ENCODE peak calls at places on chromosome 19, in seven cellular contexts. One of them, this sample, is unnamed.

GRCh38 chr19:3691726-3692125 is 8.5 kb downstream of the PIP5K1C start:
- DNase-seq in thoracic aorta: no peak
- DNase-seq in tibial nerve: no peak
- DNase-seq in left lung: peak; percentile 74
- DNase-seq in left ventricle myocardium inferior: no peak
- DNase-seq in small intestine: no peak
- DNase-seq in K562: no peak
- DNase-seq in this sample: no peak

GRCh38 chr19:8517551-8518442 is 3.8 kb upstream of the ZNF414 start:
- DNase-seq in thoracic aorta: no peak
- DNase-seq in tibial nerve: no peak
- DNase-seq in small intestine: no peak
- DNase-seq in left lung: no peak
- DNase-seq in K562: no peak
- DNase-seq in left ventricle myocardium inferior: no peak
- DNase-seq in this sample: no peak

GRCh38 chr19:32735936-32736335 is 16.4 kb downstream of the TDRD12 start:
- DNase-seq in left lung: no peak
- DNase-seq in left ventricle myocardium inferior: no peak
- DNase-seq in thoracic aorta: no peak
- DNase-seq in K562: no peak
- DNase-seq in tibial nerve: no peak
- DNase-seq in small intestine: no peak
- DNase-seq in this sample: no peak

GRCh38 chr19:50479761-50480251 is 3.2 kb upstream of the GARIN5A start:
- DNase-seq in small intestine: no peak
- DNase-seq in tibial nerve: no peak
- DNase-seq in left lung: peak; percentile 55
- DNase-seq in left ventricle myocardium inferior: no peak
- DNase-seq in K562: no peak
- DNase-seq in thoracic aorta: no peak
- DNase-seq in this sample: no peak

GRCh38 chr19:49343127-49343526 is 7.9 kb downstream of the CD37 start:
- DNase-seq in tibial nerve: no peak
- DNase-seq in left lung: peak; percentile 42
- DNase-seq in thoracic aorta: no peak
- DNase-seq in left ventricle myocardium inferior: no peak
- DNase-seq in K562: no peak
- DNase-seq in small intestine: no peak
- DNase-seq in this sample: no peak

GRCh38 chr19:10262771-10263170 is 8.1 kb upstream of the ICAM1 start:
- DNase-seq in thoracic aorta: no peak
- DNase-seq in left ventricle myocardium inferior: no peak
- DNase-seq in tibial nerve: no peak
- DNase-seq in small intestine: no peak
- DNase-seq in K562: no peak
- DNase-seq in left lung: no peak
- DNase-seq in this sample: no peak

GRCh38 chr19:53868892-53869804 is 1.5 kb downstream of the MYADM start:
- DNase-seq in left lung: peak; percentile 97
- DNase-seq in left ventricle myocardium inferior: peak; percentile 92
- DNase-seq in K562: peak; percentile 92
- DNase-seq in thoracic aorta: peak; percentile 69
- DNase-seq in small intestine: peak; percentile 77
- DNase-seq in tibial nerve: peak; percentile 71
- DNase-seq in this sample: peak; percentile 82

GRCh38 chr19:11437955-11438354 is 2.5 kb downstream of the PRKCSH start:
- DNase-seq in thoracic aorta: no peak
- DNase-seq in K562: no peak
- DNase-seq in tibial nerve: no peak
- DNase-seq in small intestine: no peak
- DNase-seq in left lung: no peak
- DNase-seq in left ventricle myocardium inferior: no peak
- DNase-seq in this sample: no peak

GRCh38 chr19:33515921-33516320 is 5.7 kb downstream of the PEPD start:
- DNase-seq in left ventricle myocardium inferior: no peak
- DNase-seq in tibial nerve: no peak
- DNase-seq in left lung: no peak
- DNase-seq in small intestine: peak; percentile 62
- DNase-seq in K562: no peak
- DNase-seq in thoracic aorta: no peak
- DNase-seq in this sample: no peak

GRCh38 chr19:46654621-46655152 is 6.3 kb downstream of the DACT3 start:
- DNase-seq in thoracic aorta: no peak
- DNase-seq in tibial nerve: no peak
- DNase-seq in K562: peak; percentile 11
- DNase-seq in left lung: peak; percentile 52
- DNase-seq in left ventricle myocardium inferior: no peak
- DNase-seq in small intestine: no peak
- DNase-seq in this sample: no peak

GRCh38 chr19:3073159-3073563 is 10.9 kb upstream of the TLE5 start:
- DNase-seq in K562: peak; percentile 90
- DNase-seq in tibial nerve: no peak
- DNase-seq in thoracic aorta: no peak
- DNase-seq in small intestine: peak; percentile 69
- DNase-seq in left ventricle myocardium inferior: no peak
- DNase-seq in left lung: no peak
- DNase-seq in this sample: peak; percentile 90

GRCh38 chr19:49546825-49547565 is 19.2 kb downstream of the RCN3 start:
- DNase-seq in small intestine: peak; percentile 94
- DNase-seq in left lung: no peak
- DNase-seq in thoracic aorta: peak; percentile 47
- DNase-seq in tibial nerve: peak; percentile 52
- DNase-seq in K562: peak; percentile 76
- DNase-seq in left ventricle myocardium inferior: no peak
- DNase-seq in this sample: peak; percentile 95

GRCh38 chr19:18117364-18117691 is 19.8 kb downstream of the MAST3 start:
- DNase-seq in thoracic aorta: no peak
- DNase-seq in small intestine: no peak
- DNase-seq in left ventricle myocardium inferior: no peak
- DNase-seq in tibial nerve: no peak
- DNase-seq in K562: no peak
- DNase-seq in left lung: no peak
- DNase-seq in this sample: no peak

GRCh38 chr19:33248104-33248503 is 22.5 kb upstream of the SLC7A10 start:
- DNase-seq in K562: no peak
- DNase-seq in small intestine: no peak
- DNase-seq in left ventricle myocardium inferior: no peak
- DNase-seq in thoracic aorta: no peak
- DNase-seq in left lung: peak; percentile 55
- DNase-seq in tibial nerve: no peak
- DNase-seq in this sample: no peak

GRCh38 chr19:43812689-43813088 is 10.4 kb upstream of the LYPD5 start:
- DNase-seq in thoracic aorta: no peak
- DNase-seq in K562: no peak
- DNase-seq in left lung: no peak
- DNase-seq in tibial nerve: no peak
- DNase-seq in small intestine: no peak
- DNase-seq in left ventricle myocardium inferior: no peak
- DNase-seq in this sample: no peak
- H3K36me3 ChIP-seq in thoracic aorta: no peaks in the 10 kb centered on the region
- H3K36me3 ChIP-seq in K562: no peaks in the 10 kb centered on the region
- H3K36me3 ChIP-seq in left lung: no peaks in the 10 kb centered on the region
- H3K36me3 ChIP-seq in tibial nerve: no peaks in the 10 kb centered on the region
- H3K36me3 ChIP-seq in small intestine: no peaks in the 10 kb centered on the region
- H3K36me3 ChIP-seq in left ventricle myocardium inferior: no peaks in the 10 kb centered on the region
- H3K36me3 ChIP-seq in this sample: no peaks in the 10 kb centered on the region

GRCh38 chr19:22491746-22492145 is 69.6 kb upstream of the ZNF98 start:
- DNase-seq in K562: no peak
- DNase-seq in tibial nerve: no peak
- DNase-seq in left lung: no peak
- DNase-seq in thoracic aorta: no peak
- DNase-seq in small intestine: no peak
- DNase-seq in left ventricle myocardium inferior: no peak
- DNase-seq in this sample: no peak
- H3K9me3 ChIP-seq in K562: no peaks in the 10 kb centered on the region
- H3K9me3 ChIP-seq in tibial nerve: peaks cover 71% of the 10 kb centered on the region
- H3K9me3 ChIP-seq in left lung: no peaks in the 10 kb centered on the region
- H3K9me3 ChIP-seq in thoracic aorta: peaks cover 82% of the 10 kb centered on the region
- H3K9me3 ChIP-seq in small intestine: peaks cover 8% of the 10 kb centered on the region
- H3K9me3 ChIP-seq in left ventricle myocardium inferior: peaks cover 90% of the 10 kb centered on the region
- H3K9me3 ChIP-seq in this sample: peaks cover 3% of the 10 kb centered on the region

GRCh38 chr19:823565-824121 is 1.9 kb upstream of the PLPPR3 start:
- DNase-seq in tibial nerve: no peak
- DNase-seq in left lung: no peak
- DNase-seq in K562: peak; percentile 61
- DNase-seq in left ventricle myocardium inferior: no peak
- DNase-seq in thoracic aorta: no peak
- DNase-seq in small intestine: no peak
- DNase-seq in this sample: no peak

GRCh38 chr19:821228-821975 is at the start of gene PLPPR3:
- DNase-seq in left ventricle myocardium inferior: no peak
- DNase-seq in thoracic aorta: no peak
- DNase-seq in tibial nerve: no peak
- DNase-seq in left lung: peak; percentile 74
- DNase-seq in small intestine: no peak
- DNase-seq in K562: peak; percentile 85
- DNase-seq in this sample: peak; percentile 68

GRCh38 chr19:824885-825284 is 2.8 kb upstream of the AZU1 start:
- DNase-seq in left lung: no peak
- DNase-seq in tibial nerve: no peak
- DNase-seq in left ventricle myocardium inferior: no peak
- DNase-seq in thoracic aorta: no peak
- DNase-seq in K562: no peak
- DNase-seq in small intestine: no peak
- DNase-seq in this sample: no peak

GRCh38 chr19:825897-826640 is 1.6 kb upstream of the AZU1 start:
- DNase-seq in left lung: no peak
- DNase-seq in small intestine: no peak
- DNase-seq in K562: no peak
- DNase-seq in tibial nerve: no peak
- DNase-seq in thoracic aorta: no peak
- DNase-seq in left ventricle myocardium inferior: no peak
- DNase-seq in this sample: no peak

GRCh38 chr19:821976-822773 is 420 bp upstream of the PLPPR3 start:
- DNase-seq in left lung: no peak
- DNase-seq in K562: peak; percentile 70
- DNase-seq in left ventricle myocardium inferior: no peak
- DNase-seq in small intestine: no peak
- DNase-seq in thoracic aorta: no peak
- DNase-seq in tibial nerve: no peak
- DNase-seq in this sample: no peak
- H3K4me3 ChIP-seq in left lung: peak overlapping the region; percentile 13
- H3K4me3 ChIP-seq in K562: peak overlapping the region; percentile 85
- H3K4me3 ChIP-seq in left ventricle myocardium inferior: peak overlapping the region; percentile 63
- H3K4me3 ChIP-seq in small intestine: no peak overlapping the region
- H3K4me3 ChIP-seq in thoracic aorta: peak overlapping the region; percentile 53
- H3K4me3 ChIP-seq in tibial nerve: no peak overlapping the region
- H3K4me3 ChIP-seq in this sample: peak overlapping the region; percentile 42

GRCh38 chr19:15424692-15425272 is 6.0 kb upstream of the AKAP8L start:
- DNase-seq in thoracic aorta: no peak
- DNase-seq in K562: no peak
- DNase-seq in tibial nerve: no peak
- DNase-seq in left lung: no peak
- DNase-seq in left ventricle myocardium inferior: no peak
- DNase-seq in small intestine: no peak
- DNase-seq in this sample: no peak

GRCh38 chr19:15427350-15427700 is 8.5 kb upstream of the AKAP8L start:
- DNase-seq in K562: no peak
- DNase-seq in tibial nerve: no peak
- DNase-seq in left ventricle myocardium inferior: no peak
- DNase-seq in left lung: no peak
- DNase-seq in thoracic aorta: no peak
- DNase-seq in small intestine: no peak
- DNase-seq in this sample: no peak

GRCh38 chr19:15424121-15424520 is 5.3 kb upstream of the AKAP8L start:
- DNase-seq in small intestine: no peak
- DNase-seq in left ventricle myocardium inferior: no peak
- DNase-seq in K562: no peak
- DNase-seq in tibial nerve: no peak
- DNase-seq in thoracic aorta: no peak
- DNase-seq in left lung: no peak
- DNase-seq in this sample: no peak

GRCh38 chr19:15426485-15427349 is 7.9 kb upstream of the AKAP8L start:
- DNase-seq in tibial nerve: no peak
- DNase-seq in left lung: no peak
- DNase-seq in K562: no peak
- DNase-seq in small intestine: no peak
- DNase-seq in left ventricle myocardium inferior: no peak
- DNase-seq in thoracic aorta: no peak
- DNase-seq in this sample: no peak

GRCh38 chr19:15425321-15425950 is 6.6 kb upstream of the AKAP8L start:
- DNase-seq in left ventricle myocardium inferior: no peak
- DNase-seq in K562: no peak
- DNase-seq in small intestine: no peak
- DNase-seq in left lung: no peak
- DNase-seq in tibial nerve: no peak
- DNase-seq in thoracic aorta: no peak
- DNase-seq in this sample: no peak
- H3K36me3 ChIP-seq in left ventricle myocardium inferior: peaks cover 58% of the 10 kb centered on the region
- H3K36me3 ChIP-seq in K562: peaks cover 79% of the 10 kb centered on the region
- H3K36me3 ChIP-seq in small intestine: peaks cover 22% of the 10 kb centered on the region
- H3K36me3 ChIP-seq in left lung: peaks cover 81% of the 10 kb centered on the region
- H3K36me3 ChIP-seq in tibial nerve: peaks cover 4% of the 10 kb centered on the region
- H3K36me3 ChIP-seq in thoracic aorta: peaks cover 62% of the 10 kb centered on the region
- H3K36me3 ChIP-seq in this sample: peaks cover 48% of the 10 kb centered on the region

GRCh38 chr19:1252818-1253513 is 4.6 kb downstream of the MIDN start:
- DNase-seq in small intestine: peak; percentile 89
- DNase-seq in tibial nerve: peak; percentile 88
- DNase-seq in thoracic aorta: peak; percentile 84
- DNase-seq in left ventricle myocardium inferior: peak; percentile 91
- DNase-seq in K562: no peak
- DNase-seq in left lung: peak; percentile 98
- DNase-seq in this sample: no peak

GRCh38 chr19:1251503-1252220 is 3.3 kb downstream of the MIDN start:
- DNase-seq in left ventricle myocardium inferior: peak; percentile 84
- DNase-seq in small intestine: peak; percentile 76
- DNase-seq in left lung: peak; percentile 88
- DNase-seq in thoracic aorta: no peak
- DNase-seq in K562: no peak
- DNase-seq in tibial nerve: no peak
- DNase-seq in this sample: no peak

GRCh38 chr19:1251233-1251502 is 2.8 kb downstream of the MIDN start:
- DNase-seq in left ventricle myocardium inferior: no peak
- DNase-seq in K562: no peak
- DNase-seq in left lung: peak; percentile 95
- DNase-seq in tibial nerve: peak; percentile 65
- DNase-seq in small intestine: no peak
- DNase-seq in thoracic aorta: no peak
- DNase-seq in this sample: peak; percentile 73

GRCh38 chr19:1253514-1254080 is 5.2 kb downstream of the MIDN start:
- DNase-seq in thoracic aorta: no peak
- DNase-seq in left ventricle myocardium inferior: no peak
- DNase-seq in small intestine: peak; percentile 58
- DNase-seq in tibial nerve: no peak
- DNase-seq in K562: no peak
- DNase-seq in left lung: no peak
- DNase-seq in this sample: no peak

GRCh38 chr19:1252221-1252817 is 3.9 kb downstream of the MIDN start:
- DNase-seq in tibial nerve: peak; percentile 91
- DNase-seq in left ventricle myocardium inferior: peak; percentile 90
- DNase-seq in K562: no peak
- DNase-seq in small intestine: peak; percentile 74
- DNase-seq in left lung: peak; percentile 96
- DNase-seq in thoracic aorta: peak; percentile 83
- DNase-seq in this sample: no peak
- H3K9me3 ChIP-seq in tibial nerve: no peaks in the 10 kb centered on the region
- H3K9me3 ChIP-seq in left ventricle myocardium inferior: no peaks in the 10 kb centered on the region
- H3K9me3 ChIP-seq in K562: no peaks in the 10 kb centered on the region
- H3K9me3 ChIP-seq in small intestine: no peaks in the 10 kb centered on the region
- H3K9me3 ChIP-seq in left lung: no peaks in the 10 kb centered on the region
- H3K9me3 ChIP-seq in thoracic aorta: no peaks in the 10 kb centered on the region
- H3K9me3 ChIP-seq in this sample: no peaks in the 10 kb centered on the region

GRCh38 chr19:40442328-40443130 is 1.6 kb downstream of the SERTAD3 start:
- DNase-seq in left ventricle myocardium inferior: no peak
- DNase-seq in tibial nerve: no peak
- DNase-seq in small intestine: no peak
- DNase-seq in left lung: no peak
- DNase-seq in K562: no peak
- DNase-seq in thoracic aorta: no peak
- DNase-seq in this sample: no peak
- H3K4me3 ChIP-seq in left ventricle myocardium inferior: peak overlapping the region; percentile 99
- H3K4me3 ChIP-seq in tibial nerve: peak overlapping the region; percentile 10
- H3K4me3 ChIP-seq in small intestine: peak overlapping the region; percentile 85
- H3K4me3 ChIP-seq in left lung: peak overlapping the region; percentile 31
- H3K4me3 ChIP-seq in K562: peak overlapping the region; percentile 90
- H3K4me3 ChIP-seq in thoracic aorta: peak overlapping the region; percentile 93
- H3K4me3 ChIP-seq in this sample: peak overlapping the region; percentile 88